ENCODE peak calls at places on chromosomes 16 and 17, in four cellular contexts. One of them, this sample, is unnamed.

GRCh38 chr17:9676742-9677387 is 31.5 kb downstream of the USP43 start:
- DNase-seq in CD8-positive, alpha-beta memory T cell: no peak
- DNase-seq in stimulated activated CD8-positive, alpha-beta memory T cell treated with anti-CD3 and anti-CD28 coated beads, Interleukin-12 subunit alpha, Interleukin-12 subunit beta, amount 100 ng/mL, for 4 hours: no peak
- DNase-seq in GDM1: no peak
- DNase-seq in this sample: no peak

GRCh38 chr17:80182118-80182844 is 12.5 kb downstream of the CARD14 start:
- DNase-seq in GDM1: no peak
- DNase-seq in stimulated activated CD8-positive, alpha-beta memory T cell treated with anti-CD3 and anti-CD28 coated beads, Interleukin-12 subunit alpha, Interleukin-12 subunit beta, amount 100 ng/mL, for 4 hours: no peak
- DNase-seq in CD8-positive, alpha-beta memory T cell: no peak
- DNase-seq in this sample: no peak

GRCh38 chr16:66925322-66925840 is at the start of gene RRAD:
- DNase-seq in GDM1: no peak
- DNase-seq in stimulated activated CD8-positive, alpha-beta memory T cell treated with anti-CD3 and anti-CD28 coated beads, Interleukin-12 subunit alpha, Interleukin-12 subunit beta, amount 100 ng/mL, for 4 hours: peak; percentile 25
- DNase-seq in CD8-positive, alpha-beta memory T cell: no peak
- DNase-seq in this sample: no peak

GRCh38 chr17:75390982-75391381 is 14.5 kb downstream of the GRB2 start:
- DNase-seq in GDM1: no peak
- DNase-seq in CD8-positive, alpha-beta memory T cell: no peak
- DNase-seq in stimulated activated CD8-positive, alpha-beta memory T cell treated with anti-CD3 and anti-CD28 coated beads, Interleukin-12 subunit alpha, Interleukin-12 subunit beta, amount 100 ng/mL, for 4 hours: no peak
- DNase-seq in this sample: no peak

GRCh38 chr16:85750827-85751641 is at the start of gene C16orf74:
- DNase-seq in GDM1: no peak
- DNase-seq in stimulated activated CD8-positive, alpha-beta memory T cell treated with anti-CD3 and anti-CD28 coated beads, Interleukin-12 subunit alpha, Interleukin-12 subunit beta, amount 100 ng/mL, for 4 hours: no peak
- DNase-seq in CD8-positive, alpha-beta memory T cell: no peak
- DNase-seq in this sample: no peak

GRCh38 chr17:42748202-42748905 is 3.5 kb upstream of the EZH1 start:
- DNase-seq in CD8-positive, alpha-beta memory T cell: no peak
- DNase-seq in GDM1: no peak
- DNase-seq in stimulated activated CD8-positive, alpha-beta memory T cell treated with anti-CD3 and anti-CD28 coated beads, Interleukin-12 subunit alpha, Interleukin-12 subunit beta, amount 100 ng/mL, for 4 hours: no peak
- DNase-seq in this sample: no peak

GRCh38 chr17:48502312-48502711 is 28.5 kb downstream of the HOXB1 start:
- DNase-seq in stimulated activated CD8-positive, alpha-beta memory T cell treated with anti-CD3 and anti-CD28 coated beads, Interleukin-12 subunit alpha, Interleukin-12 subunit beta, amount 100 ng/mL, for 4 hours: no peak
- DNase-seq in GDM1: no peak
- DNase-seq in CD8-positive, alpha-beta memory T cell: no peak
- DNase-seq in this sample: no peak

GRCh38 chr17:1725642-1726511 is 1.4 kb downstream of the WDR81 start:
- DNase-seq in stimulated activated CD8-positive, alpha-beta memory T cell treated with anti-CD3 and anti-CD28 coated beads, Interleukin-12 subunit alpha, Interleukin-12 subunit beta, amount 100 ng/mL, for 4 hours: no peak
- DNase-seq in GDM1: no peak
- DNase-seq in CD8-positive, alpha-beta memory T cell: no peak
- DNase-seq in this sample: no peak

GRCh38 chr17:48627242-48627597 is 1.1 kb upstream of the HOXB9 start:
- DNase-seq in CD8-positive, alpha-beta memory T cell: no peak
- DNase-seq in stimulated activated CD8-positive, alpha-beta memory T cell treated with anti-CD3 and anti-CD28 coated beads, Interleukin-12 subunit alpha, Interleukin-12 subunit beta, amount 100 ng/mL, for 4 hours: no peak
- DNase-seq in GDM1: no peak
- DNase-seq in this sample: no peak

GRCh38 chr17:73271078-73271477 is 9.4 kb upstream of the CPSF4L start:
- DNase-seq in stimulated activated CD8-positive, alpha-beta memory T cell treated with anti-CD3 and anti-CD28 coated beads, Interleukin-12 subunit alpha, Interleukin-12 subunit beta, amount 100 ng/mL, for 4 hours: no peak
- DNase-seq in CD8-positive, alpha-beta memory T cell: no peak
- DNase-seq in GDM1: no peak
- DNase-seq in this sample: no peak

GRCh38 chr16:48361012-48361411 is 24.2 kb downstream of the SIAH1 start:
- DNase-seq in CD8-positive, alpha-beta memory T cell: no peak
- DNase-seq in GDM1: no peak
- DNase-seq in stimulated activated CD8-positive, alpha-beta memory T cell treated with anti-CD3 and anti-CD28 coated beads, Interleukin-12 subunit alpha, Interleukin-12 subunit beta, amount 100 ng/mL, for 4 hours: no peak
- DNase-seq in this sample: no peak

GRCh38 chr17:38797828-38798227 is 1.5 kb downstream of the PIP4K2B start:
- DNase-seq in stimulated activated CD8-positive, alpha-beta memory T cell treated with anti-CD3 and anti-CD28 coated beads, Interleukin-12 subunit alpha, Interleukin-12 subunit beta, amount 100 ng/mL, for 4 hours: no peak
- DNase-seq in GDM1: no peak
- DNase-seq in CD8-positive, alpha-beta memory T cell: no peak
- DNase-seq in this sample: no peak

GRCh38 chr17:16473286-16474011 is 18.5 kb downstream of the LRRC75A start:
- DNase-seq in GDM1: no peak
- DNase-seq in stimulated activated CD8-positive, alpha-beta memory T cell treated with anti-CD3 and anti-CD28 coated beads, Interleukin-12 subunit alpha, Interleukin-12 subunit beta, amount 100 ng/mL, for 4 hours: no peak
- DNase-seq in CD8-positive, alpha-beta memory T cell: no peak
- DNase-seq in this sample: no peak

GRCh38 chr17:306536-307294 is 45.9 kb downstream of the RPH3AL start:
- DNase-seq in GDM1: no peak
- DNase-seq in stimulated activated CD8-positive, alpha-beta memory T cell treated with anti-CD3 and anti-CD28 coated beads, Interleukin-12 subunit alpha, Interleukin-12 subunit beta, amount 100 ng/mL, for 4 hours: no peak
- DNase-seq in CD8-positive, alpha-beta memory T cell: no peak
- DNase-seq in this sample: no peak

GRCh38 chr17:30920282-30920681 is 1.5 kb upstream of the ADAP2 start:
- DNase-seq in CD8-positive, alpha-beta memory T cell: no peak
- DNase-seq in stimulated activated CD8-positive, alpha-beta memory T cell treated with anti-CD3 and anti-CD28 coated beads, Interleukin-12 subunit alpha, Interleukin-12 subunit beta, amount 100 ng/mL, for 4 hours: no peak
- DNase-seq in GDM1: no peak
- DNase-seq in this sample: no peak

This sample was measured in central memory CD4-positive, alpha-beta T cell.